ENCODE peak calls at places on chromosomes 13 and 19, in seven cellular contexts. One of them, this sample, is unnamed.

GRCh38 chr19:16463991-16464575 is 7.7 kb downstream of the EPS15L1 start:
- DNase-seq in NCI-H1417: no peak
- DNase-seq in neuronal stem cell: no peak
- DNase-seq in uterus: no peak
- DNase-seq in smooth muscle cell of the brain vasculature: no peak
- DNase-seq in neural crest cell: no peak
- DNase-seq in retina: no peak
- DNase-seq in this sample: no peak

GRCh38 chr19:11191934-11192333 is 5.4 kb downstream of the KANK2 start:
- DNase-seq in neuronal stem cell: no peak
- DNase-seq in retina: no peak
- DNase-seq in uterus: no peak
- DNase-seq in smooth muscle cell of the brain vasculature: no peak
- DNase-seq in neural crest cell: no peak
- DNase-seq in NCI-H1417: no peak
- DNase-seq in this sample: no peak

GRCh38 chr19:39297931-39298634 is 1.9 kb downstream of the IFNL1 start:
- DNase-seq in retina: no peak
- DNase-seq in uterus: no peak
- DNase-seq in smooth muscle cell of the brain vasculature: no peak
- DNase-seq in NCI-H1417: no peak
- DNase-seq in neural crest cell: no peak
- DNase-seq in neuronal stem cell: no peak
- DNase-seq in this sample: peak

GRCh38 chr13:113451951-113452421 is 1.3 kb downstream of the ADPRHL1 start:
- DNase-seq in retina: no peak
- DNase-seq in smooth muscle cell of the brain vasculature: no peak
- DNase-seq in NCI-H1417: no peak
- DNase-seq in neuronal stem cell: no peak
- DNase-seq in uterus: no peak
- DNase-seq in neural crest cell: no peak
- DNase-seq in this sample: peak

GRCh38 chr19:31783592-31783991 is 434.4 kb upstream of the TSHZ3 start:
- DNase-seq in NCI-H1417: no peak
- DNase-seq in uterus: no peak
- DNase-seq in neural crest cell: no peak
- DNase-seq in neuronal stem cell: no peak
- DNase-seq in retina: peak
- DNase-seq in smooth muscle cell of the brain vasculature: no peak
- DNase-seq in this sample: no peak

GRCh38 chr13:87669379-87669978 is 1.7 kb upstream of the SLITRK5 start:
- DNase-seq in retina: no peak
- DNase-seq in neural crest cell: no peak
- DNase-seq in neuronal stem cell: no peak
- DNase-seq in NCI-H1417: peak
- DNase-seq in uterus: no peak
- DNase-seq in smooth muscle cell of the brain vasculature: no peak
- DNase-seq in this sample: no peak

GRCh38 chr19:33273065-33273736 is 29.1 kb downstream of the CEBPA start:
- DNase-seq in NCI-H1417: no peak
- DNase-seq in neuronal stem cell: no peak
- DNase-seq in retina: no peak
- DNase-seq in smooth muscle cell of the brain vasculature: no peak
- DNase-seq in neural crest cell: no peak
- DNase-seq in uterus: peak
- DNase-seq in this sample: no peak

GRCh38 chr13:35917942-35918645 is 213.1 kb downstream of the DCLK1 start:
- DNase-seq in uterus: no peak
- DNase-seq in neuronal stem cell: no peak
- DNase-seq in retina: no peak
- DNase-seq in neural crest cell: no peak
- DNase-seq in smooth muscle cell of the brain vasculature: no peak
- DNase-seq in NCI-H1417: no peak
- DNase-seq in this sample: no peak

GRCh38 chr13:74068471-74068870 is 65.7 kb downstream of the KLF12 start:
- DNase-seq in NCI-H1417: no peak
- DNase-seq in smooth muscle cell of the brain vasculature: no peak
- DNase-seq in neuronal stem cell: no peak
- DNase-seq in retina: no peak
- DNase-seq in neural crest cell: no peak
- DNase-seq in uterus: no peak
- DNase-seq in this sample: no peak

GRCh38 chr19:14317157-14317556 is 64.1 kb upstream of the ADGRE5 start:
- DNase-seq in NCI-H1417: no peak
- DNase-seq in retina: no peak
- DNase-seq in neuronal stem cell: no peak
- DNase-seq in neural crest cell: no peak
- DNase-seq in uterus: no peak
- DNase-seq in smooth muscle cell of the brain vasculature: no peak
- DNase-seq in this sample: no peak

GRCh38 chr13:52862358-52863206 is 14.1 kb upstream of the PCDH8 start:
- DNase-seq in neuronal stem cell: no peak
- DNase-seq in uterus: no peak
- DNase-seq in neural crest cell: peak
- DNase-seq in NCI-H1417: peak
- DNase-seq in retina: peak
- DNase-seq in smooth muscle cell of the brain vasculature: no peak
- DNase-seq in this sample: no peak

GRCh38 chr19:31499826-31500539 is 150.7 kb upstream of the TSHZ3 start:
- DNase-seq in neuronal stem cell: no peak
- DNase-seq in uterus: no peak
- DNase-seq in retina: no peak
- DNase-seq in neural crest cell: no peak
- DNase-seq in NCI-H1417: no peak
- DNase-seq in smooth muscle cell of the brain vasculature: no peak
- DNase-seq in this sample: no peak

GRCh38 chr13:80101040-80101439 is 239.9 kb downstream of the SPRY2 start:
- DNase-seq in NCI-H1417: no peak
- DNase-seq in neuronal stem cell: no peak
- DNase-seq in uterus: no peak
- DNase-seq in retina: no peak
- DNase-seq in neural crest cell: no peak
- DNase-seq in smooth muscle cell of the brain vasculature: no peak
- DNase-seq in this sample: no peak

GRCh38 chr19:43799502-43800142 is 2.6 kb downstream of the LYPD5 start:
- DNase-seq in smooth muscle cell of the brain vasculature: no peak
- DNase-seq in neural crest cell: no peak
- DNase-seq in uterus: no peak
- DNase-seq in neuronal stem cell: no peak
- DNase-seq in retina: no peak
- DNase-seq in NCI-H1417: no peak
- DNase-seq in this sample: peak

GRCh38 chr13:113178070-113178895 is 19.8 kb downstream of the PROZ start:
- DNase-seq in neuronal stem cell: no peak
- DNase-seq in uterus: no peak
- DNase-seq in retina: no peak
- DNase-seq in neural crest cell: no peak
- DNase-seq in smooth muscle cell of the brain vasculature: no peak
- DNase-seq in NCI-H1417: no peak
- DNase-seq in this sample: no peak

GRCh38 chr19:39223703-39224279 is 19.7 kb upstream of the SYCN start:
- DNase-seq in smooth muscle cell of the brain vasculature: no peak
- DNase-seq in NCI-H1417: no peak
- DNase-seq in retina: no peak
- DNase-seq in neuronal stem cell: peak
- DNase-seq in uterus: no peak
- DNase-seq in neural crest cell: no peak
- DNase-seq in this sample: no peak

GRCh38 chr13:45439781-45440462 is 21.7 kb upstream of the SLC25A30 start:
- DNase-seq in neuronal stem cell: no peak
- DNase-seq in neural crest cell: no peak
- DNase-seq in retina: no peak
- DNase-seq in uterus: no peak
- DNase-seq in NCI-H1417: no peak
- DNase-seq in smooth muscle cell of the brain vasculature: no peak
- DNase-seq in this sample: no peak

GRCh38 chr19:10004617-10005016 is 5.7 kb downstream of the COL5A3 start:
- DNase-seq in neural crest cell: no peak
- DNase-seq in smooth muscle cell of the brain vasculature: no peak
- DNase-seq in neuronal stem cell: no peak
- DNase-seq in NCI-H1417: no peak
- DNase-seq in retina: no peak
- DNase-seq in uterus: no peak
- DNase-seq in this sample: no peak

GRCh38 chr19:43779820-43780219 is 953 bp downstream of the KCNN4 start:
- DNase-seq in NCI-H1417: no peak
- DNase-seq in smooth muscle cell of the brain vasculature: no peak
- DNase-seq in neural crest cell: no peak
- DNase-seq in uterus: no peak
- DNase-seq in retina: no peak
- DNase-seq in neuronal stem cell: no peak
- DNase-seq in this sample: no peak

GRCh38 chr19:3683405-3683865 is 16.8 kb downstream of the PIP5K1C start:
- DNase-seq in smooth muscle cell of the brain vasculature: peak
- DNase-seq in retina: no peak
- DNase-seq in NCI-H1417: no peak
- DNase-seq in uterus: peak
- DNase-seq in neuronal stem cell: no peak
- DNase-seq in neural crest cell: no peak
- DNase-seq in this sample: no peak

GRCh38 chr13:95588721-95589120 is 36.2 kb downstream of the CLDN10 start:
- DNase-seq in neuronal stem cell: no peak
- DNase-seq in uterus: no peak
- DNase-seq in neural crest cell: no peak
- DNase-seq in NCI-H1417: no peak
- DNase-seq in smooth muscle cell of the brain vasculature: no peak
- DNase-seq in retina: no peak
- DNase-seq in this sample: no peak

GRCh38 chr13:42333613-42334328 is 61.8 kb downstream of the AKAP11 start:
- DNase-seq in neuronal stem cell: peak
- DNase-seq in retina: no peak
- DNase-seq in NCI-H1417: no peak
- DNase-seq in uterus: no peak
- DNase-seq in neural crest cell: no peak
- DNase-seq in smooth muscle cell of the brain vasculature: peak
- DNase-seq in this sample: no peak

GRCh38 chr19:56333506-56333905 is 18.9 kb upstream of the ZSCAN5A start:
- DNase-seq in NCI-H1417: peak
- DNase-seq in smooth muscle cell of the brain vasculature: no peak
- DNase-seq in neuronal stem cell: no peak
- DNase-seq in neural crest cell: peak
- DNase-seq in retina: no peak
- DNase-seq in uterus: no peak
- DNase-seq in this sample: peak

GRCh38 chr19:12965017-12965811 is 4.2 kb upstream of the DAND5 start:
- DNase-seq in smooth muscle cell of the brain vasculature: no peak
- DNase-seq in uterus: peak
- DNase-seq in neuronal stem cell: peak
- DNase-seq in neural crest cell: peak
- DNase-seq in retina: peak
- DNase-seq in NCI-H1417: peak
- DNase-seq in this sample: peak

GRCh38 chr13:23563085-23563484 is 7.1 kb upstream of the TNFRSF19 start:
- DNase-seq in neural crest cell: no peak
- DNase-seq in neuronal stem cell: no peak
- DNase-seq in uterus: no peak
- DNase-seq in retina: no peak
- DNase-seq in NCI-H1417: no peak
- DNase-seq in smooth muscle cell of the brain vasculature: no peak
- DNase-seq in this sample: no peak

GRCh38 chr19:55289117-55289796 is 5.5 kb downstream of the BRSK1 start:
- DNase-seq in smooth muscle cell of the brain vasculature: no peak
- DNase-seq in neural crest cell: no peak
- DNase-seq in neuronal stem cell: no peak
- DNase-seq in NCI-H1417: no peak
- DNase-seq in retina: no peak
- DNase-seq in uterus: no peak
- DNase-seq in this sample: no peak

GRCh38 chr13:99431927-99432636 is 69.2 kb upstream of the TM9SF2 start:
- DNase-seq in smooth muscle cell of the brain vasculature: no peak
- DNase-seq in neuronal stem cell: no peak
- DNase-seq in uterus: no peak
- DNase-seq in NCI-H1417: no peak
- DNase-seq in retina: no peak
- DNase-seq in neural crest cell: no peak
- DNase-seq in this sample: no peak

GRCh38 chr13:48843630-48844380 is 131.9 kb upstream of the FNDC3A start:
- DNase-seq in uterus: no peak
- DNase-seq in smooth muscle cell of the brain vasculature: no peak
- DNase-seq in NCI-H1417: no peak
- DNase-seq in neural crest cell: no peak
- DNase-seq in retina: no peak
- DNase-seq in neuronal stem cell: no peak
- DNase-seq in this sample: no peak

GRCh38 chr19:8194528-8195275 is 14.5 kb upstream of the CERS4 start:
- DNase-seq in uterus: no peak
- DNase-seq in smooth muscle cell of the brain vasculature: no peak
- DNase-seq in neural crest cell: no peak
- DNase-seq in retina: no peak
- DNase-seq in NCI-H1417: no peak
- DNase-seq in neuronal stem cell: no peak
- DNase-seq in this sample: peak

GRCh38 chr19:17079710-17080440 is 4.3 kb downstream of the MYO9B start:
- DNase-seq in retina: peak
- DNase-seq in NCI-H1417: no peak
- DNase-seq in neural crest cell: peak
- DNase-seq in neuronal stem cell: peak
- DNase-seq in uterus: peak
- DNase-seq in smooth muscle cell of the brain vasculature: peak
- DNase-seq in this sample: peak

GRCh38 chr13:50071399-50071798 is 56.2 kb downstream of the KCNRG start:
- DNase-seq in neural crest cell: no peak
- DNase-seq in NCI-H1417: no peak
- DNase-seq in smooth muscle cell of the brain vasculature: no peak
- DNase-seq in uterus: no peak
- DNase-seq in retina: no peak
- DNase-seq in neuronal stem cell: no peak
- DNase-seq in this sample: no peak

GRCh38 chr19:11195169-11195568 is 2.2 kb downstream of the KANK2 start:
- DNase-seq in NCI-H1417: no peak
- DNase-seq in neural crest cell: no peak
- DNase-seq in uterus: no peak
- DNase-seq in retina: no peak
- DNase-seq in smooth muscle cell of the brain vasculature: no peak
- DNase-seq in neuronal stem cell: no peak
- DNase-seq in this sample: no peak

GRCh38 chr19:56189785-56190184 is 7.8 kb downstream of the ZSCAN5B start:
- DNase-seq in retina: peak
- DNase-seq in uterus: no peak
- DNase-seq in neuronal stem cell: no peak
- DNase-seq in smooth muscle cell of the brain vasculature: no peak
- DNase-seq in neural crest cell: no peak
- DNase-seq in NCI-H1417: no peak
- DNase-seq in this sample: no peak